ENCODE peak calls at places on chromosome 17, in seven cellular contexts. Z, W, P, N, G, L and V are unnamed samples. For H3K4me1, the result is how much of the 10 kb centered on the place peaks cover.

GRCh38 chr17:66747561-66748275 is 87.2 kb upstream of the CACNG5 start:
- DNase-seq in Z (no peak), W (no peak), P (no peak), N (no peak), G (no peak), L (no peak), V (no peak)

GRCh38 chr17:49183801-49184200 is 26.6 kb downstream of the GNGT2 start:
- DNase-seq in Z (no peak), W (no peak), P (no peak), N (no peak), G (no peak), L (no peak), V (no peak)

GRCh38 chr17:18248300-18248731 is 10.2 kb downstream of the FLII start:
- DNase-seq in Z (peak), W (no peak), P (no peak), N (peak), G (no peak), L (peak), V (peak)

GRCh38 chr17:79931517-79932309 is 92.5 kb upstream of the CBX4 start:
- DNase-seq in Z (no peak), W (no peak), P (no peak), N (no peak), G (no peak), L (no peak), V (no peak)

GRCh38 chr17:18191967-18192366 is 8.3 kb downstream of the ALKBH5 start:
- DNase-seq in Z (no peak), W (no peak), P (no peak), N (no peak), G (no peak), L (no peak), V (no peak)

GRCh38 chr17:65785109-65785508 is 223.7 kb upstream of the AXIN2 start:
- DNase-seq in Z (peak), W (no peak), P (no peak), N (no peak), G (no peak), L (no peak), V (no peak)

GRCh38 chr17:29256735-29257466 is 10.2 kb downstream of the CRYBA1 start:
- DNase-seq in Z (no peak), W (no peak), P (no peak), N (no peak), G (no peak), L (no peak), V (no peak)

GRCh38 chr17:17899486-17899885 is 62.7 kb upstream of the SREBF1 start:
- DNase-seq in Z (no peak), W (no peak), P (no peak), N (peak), G (no peak), L (no peak), V (no peak)

GRCh38 chr17:35069311-35069710 is 5.8 kb upstream of the RFFL start:
- DNase-seq in Z (no peak), W (no peak), P (no peak), N (no peak), G (no peak), L (no peak), V (no peak)

GRCh38 chr17:40301315-40301714 is 7.7 kb upstream of the RARA start:
- DNase-seq in Z (no peak), W (no peak), P (no peak), N (peak), G (no peak), L (no peak), V (no peak)

GRCh38 chr17:39246274-39246673 is 20.5 kb upstream of the STAC2 start:
- DNase-seq in Z (no peak), W (no peak), P (no peak), N (no peak), G (no peak), L (no peak), V (no peak)

GRCh38 chr17:4389079-4389478 is 22.6 kb upstream of the UBE2G1 start:
- DNase-seq in Z (no peak), W (no peak), P (no peak), N (no peak), G (no peak), L (no peak), V (no peak)

GRCh38 chr17:2289878-2290478 is 13.6 kb downstream of the SMG6 start:
- DNase-seq in Z (no peak), W (no peak), P (no peak), N (no peak), G (no peak), L (no peak), V (no peak)

GRCh38 chr17:83173180-83173996 is 94.0 kb downstream of the METRNL start:
- DNase-seq in Z (no peak), W (no peak), P (peak), N (no peak), G (peak), L (peak), V (peak)

GRCh38 chr17:71934520-71934919 is 186.3 kb upstream of the SOX9 start:
- DNase-seq in Z (no peak), W (no peak), P (no peak), N (no peak), G (no peak), L (no peak), V (no peak)

GRCh38 chr17:71963341-71963740 is 157.5 kb upstream of the SOX9 start:
- DNase-seq in Z (no peak), W (no peak), P (no peak), N (no peak), G (no peak), L (no peak), V (no peak)

GRCh38 chr17:81422776-81423697 is 27.8 kb downstream of the BAHCC1 start:
- DNase-seq in Z (peak), W (peak), P (no peak), N (peak), G (no peak), L (no peak), V (peak)

GRCh38 chr17:75691371-75692290 is 24.5 kb downstream of the SAP30BP start:
- DNase-seq in Z (peak), W (no peak), P (no peak), N (no peak), G (peak), L (no peak), V (no peak)

GRCh38 chr17:74671031-74671771 is 41.5 kb downstream of the CD300LF start:
- DNase-seq in Z (peak), W (no peak), P (peak), N (peak), G (peak), L (peak), V (peak)

GRCh38 chr17:12342609-12343248 is 322.1 kb downstream of the MAP2K4 start:
- DNase-seq in Z (peak), W (no peak), P (no peak), N (no peak), G (peak), L (no peak), V (no peak)

GRCh38 chr17:7967751-7968150 is 34.7 kb upstream of the GUCY2D start:
- DNase-seq in Z (no peak), W (no peak), P (no peak), N (no peak), G (no peak), L (no peak), V (no peak)

GRCh38 chr17:34254146-34254545 is 939 bp upstream of the CCL2 start:
- DNase-seq in Z (peak), W (no peak), P (no peak), N (no peak), G (no peak), L (no peak), V (no peak)

GRCh38 chr17:48310748-48311213 is 119.2 kb downstream of the SKAP1 start:
- DNase-seq in Z (no peak), W (no peak), P (no peak), N (no peak), G (no peak), L (peak), V (no peak)

GRCh38 chr17:35709874-35710273 is 21.6 kb upstream of the RASL10B start:
- DNase-seq in Z (no peak), W (no peak), P (no peak), N (no peak), G (no peak), L (no peak), V (no peak)

GRCh38 chr17:14330492-14330920 is 29.6 kb downstream of the HS3ST3B1 start:
- DNase-seq in Z (no peak), W (no peak), P (no peak), N (no peak), G (no peak), L (no peak), V (no peak)

GRCh38 chr17:59669411-59669810 is 37.8 kb downstream of the PTRH2 start:
- DNase-seq in Z (no peak), W (no peak), P (no peak), N (no peak), G (no peak), L (no peak), V (no peak)

GRCh38 chr17:8125947-8126305 is 2.0 kb upstream of the HES7 start:
- DNase-seq in Z (peak), W (no peak), P (no peak), N (peak), G (peak), L (no peak), V (no peak)

GRCh38 chr17:29346462-29346861 is 43.7 kb upstream of the TAOK1 start:
- DNase-seq in Z (no peak), W (no peak), P (no peak), N (no peak), G (no peak), L (no peak), V (no peak)

GRCh38 chr17:17497065-17497844 is 1.1 kb upstream of the RASD1 start:
- DNase-seq in Z (no peak), W (no peak), P (no peak), N (peak), G (peak), L (no peak), V (no peak)

GRCh38 chr17:78886954-78887353 is 16.0 kb downstream of the CEP295NL start:
- DNase-seq in Z (no peak), W (no peak), P (no peak), N (no peak), G (no peak), L (no peak), V (no peak)
- H3K4me1 ChIP-seq in Z (under half), W (half or more), P (under half), N (under half), G (under half), L (under half), V (under half)

DNA sequence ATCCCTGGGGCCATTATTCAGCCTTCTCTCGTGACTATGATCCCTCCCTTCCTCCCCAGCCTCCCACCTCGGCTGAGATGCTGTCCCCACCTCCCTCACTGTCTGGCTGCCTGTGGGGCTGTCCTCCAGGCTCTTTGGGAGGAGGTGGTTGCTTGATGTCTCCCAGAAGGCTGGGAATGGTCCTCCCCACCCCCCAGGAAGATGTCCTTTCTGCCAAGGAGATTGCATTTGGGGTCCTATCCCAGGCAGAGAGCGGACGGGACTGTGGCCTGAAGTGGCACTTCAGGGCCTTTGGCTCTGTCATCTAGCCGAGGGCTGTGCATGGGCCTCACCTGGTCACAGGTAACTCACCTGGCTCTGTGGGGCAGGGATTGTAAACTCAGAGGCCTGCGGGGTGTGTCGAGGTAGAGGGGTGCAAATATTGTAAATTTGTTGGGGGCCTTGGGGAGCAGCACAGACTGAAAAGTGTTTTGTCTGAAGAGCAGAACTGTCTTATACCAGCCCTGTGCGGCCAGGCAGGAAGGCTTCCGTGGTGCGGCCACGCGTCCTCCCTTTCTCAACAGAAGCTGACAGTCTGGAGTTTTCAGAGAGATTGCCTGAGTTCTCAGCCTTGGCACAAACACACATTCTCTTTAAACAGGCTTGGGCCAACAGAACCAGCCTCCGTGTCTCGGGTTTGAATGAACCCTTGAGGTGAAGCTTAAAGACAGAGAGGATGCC is 177.9 kb downstream of the SEC14L1 start:
- DNase-seq in Z (no peak), W (no peak), P (no peak), N (peak), G (no peak), L (peak), V (peak)
- H3K4me3 ChIP-seq in Z (peak), W (peak), P (peak), N (peak), G (no peak), L (no peak), V (peak)

GRCh38 chr17:78933025-78933958 is 8.1 kb upstream of the TIMP2 start:
- DNase-seq in Z (peak), W (peak), P (peak), N (peak), G (peak), L (no peak), V (peak)

GRCh38 chr17:78925662-78926555 is 722 bp upstream of the TIMP2 start:
- DNase-seq in Z (peak), W (peak), P (peak), N (peak), G (peak), L (no peak), V (peak)

GRCh38 chr17:78934681-78935418 is 9.7 kb upstream of the TIMP2 start:
- DNase-seq in Z (no peak), W (no peak), P (no peak), N (peak), G (peak), L (no peak), V (no peak)

GRCh38 chr17:78933959-78934568 is 8.9 kb upstream of the TIMP2 start:
- DNase-seq in Z (peak), W (peak), P (peak), N (peak), G (peak), L (no peak), V (peak)

DNA sequence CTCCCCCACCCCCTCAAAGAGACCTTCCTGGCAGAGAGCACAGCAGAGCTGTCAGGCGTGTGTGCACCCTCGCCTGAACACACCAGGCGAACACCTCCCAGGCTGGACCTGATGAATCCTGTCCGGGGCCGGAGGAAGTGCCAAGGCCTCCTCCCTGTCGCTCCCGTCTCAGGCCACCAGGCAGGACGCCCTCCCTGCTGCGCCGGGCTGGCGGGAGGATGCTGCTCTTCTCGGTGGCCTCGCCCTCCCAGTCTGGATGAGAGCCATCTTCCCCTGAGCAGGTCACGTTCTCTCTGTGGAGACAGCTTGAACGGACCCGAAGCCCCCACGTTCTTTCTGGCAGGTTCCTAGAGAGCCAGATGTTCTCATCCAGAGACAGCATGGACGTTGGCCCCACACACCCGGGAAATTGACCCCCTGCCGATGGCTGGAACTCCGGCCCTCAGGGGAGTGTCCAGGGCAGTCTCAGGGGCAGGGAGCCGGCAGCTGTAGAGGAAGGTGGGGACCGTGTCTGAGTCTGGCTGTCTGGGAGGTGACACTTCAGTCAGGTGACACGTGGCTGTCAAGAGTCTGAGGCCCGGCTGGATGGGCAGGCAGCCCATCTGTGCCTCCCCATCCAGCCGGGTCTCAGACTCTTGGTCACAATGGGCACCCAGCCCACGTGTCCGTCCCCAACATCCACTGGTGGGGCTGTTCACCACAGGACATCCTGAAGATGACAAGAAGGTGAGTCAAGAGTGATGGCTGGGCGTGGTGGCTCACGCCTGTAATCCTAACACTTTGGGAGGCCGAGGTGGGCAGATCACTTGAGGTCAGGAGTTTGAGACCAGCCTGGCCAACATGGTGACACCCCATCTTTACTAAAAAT is 5.0 kb upstream of the TIMP2 start:
- DNase-seq in Z (no peak), W (no peak), P (no peak), N (peak), G (no peak), L (no peak), V (no peak)
- H3K4me1 ChIP-seq in Z (half or more), W (under half), P (under half), N (under half), G (under half), L (under half), V (under half)

GRCh38 chr17:56935461-56935860 is 21.6 kb upstream of the TRIM25 start:
- DNase-seq in Z (no peak), W (no peak), P (no peak), N (no peak), G (no peak), L (no peak), V (no peak)

GRCh38 chr17:56933151-56933745 is 19.4 kb upstream of the TRIM25 start:
- DNase-seq in Z (no peak), W (no peak), P (no peak), N (no peak), G (no peak), L (no peak), V (no peak)

GRCh38 chr17:56933868-56934267 is 20.0 kb upstream of the TRIM25 start:
- DNase-seq in Z (no peak), W (no peak), P (no peak), N (no peak), G (no peak), L (no peak), V (no peak)

GRCh38 chr17:56936697-56937322 is 23.0 kb upstream of the TRIM25 start:
- DNase-seq in Z (no peak), W (no peak), P (no peak), N (no peak), G (no peak), L (no peak), V (no peak)

DNA sequence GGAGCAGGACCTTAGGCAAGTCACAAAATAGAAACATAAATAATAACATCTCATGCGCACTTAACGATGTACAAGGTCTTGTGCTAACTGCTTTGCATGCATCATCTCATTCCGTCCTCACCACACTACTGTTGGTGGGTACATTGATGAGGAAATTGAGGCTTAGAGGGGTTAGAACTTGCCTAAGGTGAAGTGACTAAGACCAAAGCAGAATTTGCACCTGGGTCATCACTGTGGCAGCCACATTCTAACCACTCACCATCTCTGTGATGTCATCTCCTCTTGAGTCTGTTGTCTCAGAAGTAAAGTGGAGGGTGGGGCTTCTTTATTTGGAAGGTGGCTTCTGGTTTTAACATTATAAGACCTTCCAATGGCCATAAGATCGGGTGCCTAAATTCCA is 20.4 kb upstream of the TRIM25 start:
- DNase-seq in Z (no peak), W (no peak), P (no peak), N (no peak), G (no peak), L (no peak), V (no peak)
- H3K4me3 ChIP-seq in Z (no peak), W (no peak), P (no peak), N (no peak), G (no peak), L (no peak), V (no peak)

GRCh38 chr17:6240601-6241000 is 170.4 kb downstream of the WSCD1 start:
- DNase-seq in Z (no peak), W (no peak), P (no peak), N (no peak), G (no peak), L (no peak), V (no peak)

GRCh38 chr17:6241381-6241780 is 171.2 kb downstream of the WSCD1 start:
- DNase-seq in Z (peak), W (no peak), P (no peak), N (no peak), G (no peak), L (no peak), V (peak)

GRCh38 chr17:6241996-6242395 is 171.8 kb downstream of the WSCD1 start:
- DNase-seq in Z (no peak), W (no peak), P (no peak), N (no peak), G (no peak), L (no peak), V (peak)

GRCh38 chr17:6240001-6240400 is 169.8 kb downstream of the WSCD1 start:
- DNase-seq in Z (no peak), W (no peak), P (no peak), N (no peak), G (no peak), L (no peak), V (peak)

GRCh38 chr17:6239237-6239798 is 169.1 kb downstream of the WSCD1 start:
- DNase-seq in Z (no peak), W (no peak), P (no peak), N (no peak), G (no peak), L (no peak), V (no peak)
- H3K4me1 ChIP-seq in Z (under half), W (under half), P (under half), N (under half), G (under half), L (under half), V (under half)

GRCh38 chr17:63697341-63698286 is 2.3 kb downstream of the LIMD2 start:
- DNase-seq in Z (peak), W (no peak), P (no peak), N (peak), G (peak), L (no peak), V (no peak)
- H3K4me3 ChIP-seq in Z (no peak), W (peak), P (peak), N (peak), G (peak), L (no peak), V (no peak)

GRCh38 chr17:64331946-64332493 is 58.6 kb downstream of the PECAM1 start:
- DNase-seq in Z (no peak), W (no peak), P (no peak), N (no peak), G (no peak), L (no peak), V (peak)

GRCh38 chr17:64332502-64332901 is 58.2 kb downstream of the PECAM1 start:
- DNase-seq in Z (no peak), W (no peak), P (no peak), N (no peak), G (no peak), L (no peak), V (no peak)

GRCh38 chr17:64331366-64331765 is 59.3 kb downstream of the PECAM1 start:
- DNase-seq in Z (no peak), W (no peak), P (no peak), N (no peak), G (no peak), L (no peak), V (no peak)

GRCh38 chr17:64336760-64337413 is 53.8 kb downstream of the PECAM1 start:
- DNase-seq in Z (no peak), W (no peak), P (no peak), N (no peak), G (no peak), L (no peak), V (no peak)

DNA sequence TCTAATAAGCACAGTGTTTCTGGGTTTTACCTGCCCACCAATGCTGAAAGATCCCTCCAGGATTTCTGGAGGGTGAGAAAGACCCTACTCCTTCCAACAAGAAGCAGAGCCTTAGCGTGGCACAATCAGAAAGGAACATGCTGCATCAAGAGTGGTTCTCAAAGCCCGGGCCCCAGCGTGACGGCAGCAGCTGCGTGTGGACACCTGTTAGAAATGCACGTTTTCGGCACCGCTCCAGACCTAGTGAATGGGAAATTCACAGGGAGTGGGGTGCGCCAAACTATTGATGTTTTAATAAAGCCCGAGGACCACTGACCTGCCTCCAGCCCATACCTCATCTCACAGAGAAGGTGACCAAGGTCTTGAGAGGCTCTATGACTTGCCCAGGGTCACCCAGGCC is 55.8 kb downstream of the PECAM1 start:
- DNase-seq in Z (no peak), W (no peak), P (no peak), N (no peak), G (no peak), L (no peak), V (no peak)
- H3K4me1 ChIP-seq in Z (under half), W (under half), P (under half), N (under half), G (under half), L (under half), V (under half)